ENCODE peak calls at places on chromosomes 1 and 21, in five cellular contexts. One of them, this sample, is unnamed.
A peak's percentile ranks its signal among the peaks of the same experiment; 100 is the strongest.

GRCh38 chr1:19250629-19251304 is 557 bp downstream of the EMC1 start:
- DNase-seq in AG09309: no peak
- DNase-seq in K562: peak; percentile 52
- DNase-seq in GM12865: no peak
- DNase-seq in foreskin fibroblast: no peak
- DNase-seq in this sample: no peak

GRCh38 chr1:55725378-55725777 is 510.2 kb upstream of the USP24 start:
- DNase-seq in AG09309: no peak
- DNase-seq in K562: no peak
- DNase-seq in GM12865: no peak
- DNase-seq in foreskin fibroblast: no peak
- DNase-seq in this sample: no peak

GRCh38 chr1:70486676-70487470 is 75.8 kb downstream of the CTH start:
- DNase-seq in AG09309: peak; percentile 62
- DNase-seq in K562: no peak
- DNase-seq in GM12865: no peak
- DNase-seq in foreskin fibroblast: peak; percentile 79
- DNase-seq in this sample: peak; percentile 92

GRCh38 chr1:150406483-150406882 is 42.5 kb downstream of the RPRD2 start:
- DNase-seq in AG09309: no peak
- DNase-seq in K562: no peak
- DNase-seq in GM12865: no peak
- DNase-seq in foreskin fibroblast: no peak
- DNase-seq in this sample: no peak

GRCh38 chr1:156586892-156587477 is 4.6 kb upstream of the NAXE start:
- DNase-seq in AG09309: no peak
- DNase-seq in K562: no peak
- DNase-seq in GM12865: no peak
- DNase-seq in foreskin fibroblast: no peak
- DNase-seq in this sample: no peak

GRCh38 chr1:35269190-35269988 is 880 bp downstream of the ZMYM4 start:
- DNase-seq in AG09309: no peak
- DNase-seq in K562: no peak
- DNase-seq in GM12865: peak; percentile 10
- DNase-seq in foreskin fibroblast: no peak
- DNase-seq in this sample: no peak

GRCh38 chr1:165853528-165854075 is 26.2 kb downstream of the UCK2 start:
- DNase-seq in AG09309: no peak
- DNase-seq in K562: no peak
- DNase-seq in GM12865: no peak
- DNase-seq in foreskin fibroblast: no peak
- DNase-seq in this sample: no peak

GRCh38 chr1:212487286-212487685 is 54.6 kb downstream of the NENF start:
- DNase-seq in AG09309: no peak
- DNase-seq in K562: no peak
- DNase-seq in GM12865: no peak
- DNase-seq in foreskin fibroblast: no peak
- DNase-seq in this sample: no peak

GRCh38 chr1:56324504-56324903 is 254.9 kb downstream of the PLPP3 start:
- DNase-seq in AG09309: no peak
- DNase-seq in K562: no peak
- DNase-seq in GM12865: no peak
- DNase-seq in foreskin fibroblast: no peak
- DNase-seq in this sample: no peak

GRCh38 chr1:19643113-19643512 is 998 bp upstream of the NBL1 start:
- DNase-seq in AG09309: no peak
- DNase-seq in K562: peak; percentile 36
- DNase-seq in GM12865: no peak
- DNase-seq in foreskin fibroblast: no peak
- DNase-seq in this sample: no peak

GRCh38 chr1:227042292-227042691 is 102.2 kb downstream of the COQ8A start:
- DNase-seq in AG09309: no peak
- DNase-seq in K562: no peak
- DNase-seq in GM12865: no peak
- DNase-seq in foreskin fibroblast: no peak
- DNase-seq in this sample: no peak

GRCh38 chr1:88741413-88741812 is 57.3 kb downstream of the PKN2 start:
- DNase-seq in AG09309: no peak
- DNase-seq in K562: no peak
- DNase-seq in GM12865: no peak
- DNase-seq in foreskin fibroblast: peak; percentile 32
- DNase-seq in this sample: no peak

GRCh38 chr1:202710070-202711025 is at the start of gene SYT2:
- DNase-seq in AG09309: no peak
- DNase-seq in K562: peak; percentile 80
- DNase-seq in GM12865: no peak
- DNase-seq in foreskin fibroblast: no peak
- DNase-seq in this sample: no peak

GRCh38 chr1:88341436-88341835 is 342.6 kb upstream of the PKN2 start:
- DNase-seq in AG09309: no peak
- DNase-seq in K562: no peak
- DNase-seq in GM12865: no peak
- DNase-seq in foreskin fibroblast: no peak
- DNase-seq in this sample: no peak

GRCh38 chr1:84037758-84038611 is 39.1 kb upstream of the TTLL7 start:
- DNase-seq in AG09309: no peak
- DNase-seq in K562: no peak
- DNase-seq in GM12865: no peak
- DNase-seq in foreskin fibroblast: no peak
- DNase-seq in this sample: no peak

GRCh38 chr1:34985063-34985770 is at the start of gene TMEM35B:
- DNase-seq in AG09309: no peak
- DNase-seq in K562: peak; percentile 82
- DNase-seq in GM12865: peak; percentile 86
- DNase-seq in foreskin fibroblast: peak; percentile 55
- DNase-seq in this sample: no peak

GRCh38 chr1:212667223-212668139 is 32.2 kb downstream of the BATF3 start:
- DNase-seq in AG09309: peak; percentile 83
- DNase-seq in K562: no peak
- DNase-seq in GM12865: peak; percentile 49
- DNase-seq in foreskin fibroblast: peak; percentile 93
- DNase-seq in this sample: peak; percentile 89

GRCh38 chr1:231091853-231092301 is 51.8 kb upstream of the FAM89A start:
- DNase-seq in AG09309: no peak
- DNase-seq in K562: peak; percentile 71
- DNase-seq in GM12865: peak; percentile 44
- DNase-seq in foreskin fibroblast: peak; percentile 9
- DNase-seq in this sample: no peak

GRCh38 chr1:183673605-183674150 is 20.6 kb upstream of the APOBEC4 start:
- DNase-seq in AG09309: no peak
- DNase-seq in K562: no peak
- DNase-seq in GM12865: no peak
- DNase-seq in foreskin fibroblast: no peak
- DNase-seq in this sample: no peak

GRCh38 chr21:46149205-46149901 is 6.0 kb downstream of the FTCD start:
- DNase-seq in AG09309: no peak
- DNase-seq in K562: no peak
- DNase-seq in GM12865: no peak
- DNase-seq in foreskin fibroblast: no peak
- DNase-seq in this sample: no peak

GRCh38 chr1:222554177-222554576 is 6.3 kb upstream of the HHIPL2 start:
- DNase-seq in AG09309: no peak
- DNase-seq in K562: no peak
- DNase-seq in GM12865: no peak
- DNase-seq in foreskin fibroblast: no peak
- DNase-seq in this sample: no peak

GRCh38 chr1:12485231-12486172 is 132.5 kb downstream of the DHRS3 start:
- DNase-seq in AG09309: no peak
- DNase-seq in K562: no peak
- DNase-seq in GM12865: no peak
- DNase-seq in foreskin fibroblast: peak; percentile 39
- DNase-seq in this sample: peak; percentile 55

GRCh38 chr1:231272880-231273279 is 31.9 kb downstream of the GNPAT start:
- DNase-seq in AG09309: no peak
- DNase-seq in K562: no peak
- DNase-seq in GM12865: no peak
- DNase-seq in foreskin fibroblast: no peak
- DNase-seq in this sample: no peak

GRCh38 chr1:50422675-50422945 is 633 bp downstream of the DMRTA2 start:
- DNase-seq in AG09309: no peak
- DNase-seq in K562: no peak
- DNase-seq in GM12865: no peak
- DNase-seq in foreskin fibroblast: no peak
- DNase-seq in this sample: no peak

GRCh38 chr1:50421768-50422674 is 1.2 kb downstream of the DMRTA2 start:
- DNase-seq in AG09309: no peak
- DNase-seq in K562: no peak
- DNase-seq in GM12865: no peak
- DNase-seq in foreskin fibroblast: no peak
- DNase-seq in this sample: no peak

GRCh38 chr1:50420283-50420682 is 3.0 kb downstream of the DMRTA2 start:
- DNase-seq in AG09309: no peak
- DNase-seq in K562: no peak
- DNase-seq in GM12865: no peak
- DNase-seq in foreskin fibroblast: no peak
- DNase-seq in this sample: no peak

GRCh38 chr1:50420689-50421365 is 2.4 kb downstream of the DMRTA2 start:
- DNase-seq in AG09309: no peak
- DNase-seq in K562: no peak
- DNase-seq in GM12865: no peak
- DNase-seq in foreskin fibroblast: no peak
- DNase-seq in this sample: no peak

GRCh38 chr1:50421366-50421748 is 1.9 kb downstream of the DMRTA2 start:
- DNase-seq in AG09309: no peak
- DNase-seq in K562: no peak
- DNase-seq in GM12865: no peak
- DNase-seq in foreskin fibroblast: no peak
- DNase-seq in this sample: no peak
- H3K4me3 ChIP-seq in AG09309: no peak overlapping the region
- H3K4me3 ChIP-seq in K562: no peak overlapping the region
- H3K4me3 ChIP-seq in GM12865: no peak overlapping the region
- H3K4me3 ChIP-seq in foreskin fibroblast: no peak overlapping the region
- H3K4me3 ChIP-seq in this sample: no peak overlapping the region

GRCh38 chr21:37461494-37461893 is 94.9 kb downstream of the DYRK1A start:
- DNase-seq in AG09309: no peak
- DNase-seq in K562: no peak
- DNase-seq in GM12865: peak; percentile 60
- DNase-seq in foreskin fibroblast: no peak
- DNase-seq in this sample: no peak

GRCh38 chr21:37458669-37459276 is 92.2 kb downstream of the DYRK1A start:
- DNase-seq in AG09309: no peak
- DNase-seq in K562: no peak
- DNase-seq in GM12865: no peak
- DNase-seq in foreskin fibroblast: no peak
- DNase-seq in this sample: no peak

GRCh38 chr21:37462087-37462861 is 95.7 kb downstream of the DYRK1A start:
- DNase-seq in AG09309: no peak
- DNase-seq in K562: no peak
- DNase-seq in GM12865: no peak
- DNase-seq in foreskin fibroblast: no peak
- DNase-seq in this sample: no peak

GRCh38 chr21:37459575-37459974 is 93.0 kb downstream of the DYRK1A start:
- DNase-seq in AG09309: no peak
- DNase-seq in K562: no peak
- DNase-seq in GM12865: no peak
- DNase-seq in foreskin fibroblast: peak; percentile 47
- DNase-seq in this sample: no peak

DNA sequence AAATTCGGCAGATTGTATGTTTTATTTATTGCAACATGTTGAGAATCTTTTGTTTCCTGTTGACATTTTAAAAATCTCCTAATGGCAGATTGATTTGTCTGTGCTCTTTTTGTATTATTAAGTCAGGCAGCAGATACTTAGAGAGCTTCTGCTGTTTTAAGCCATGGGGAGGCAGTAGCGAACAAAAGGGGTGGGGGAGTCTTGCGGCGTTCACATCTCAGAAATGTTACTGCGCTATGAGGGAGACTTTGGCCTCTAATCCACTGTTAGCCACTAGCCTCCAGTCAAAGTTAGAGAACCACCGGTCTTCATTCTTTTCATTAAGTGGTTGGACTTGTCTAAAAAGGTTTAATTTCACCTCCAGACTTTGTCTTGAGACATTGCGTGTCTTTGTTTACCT is 93.6 kb downstream of the DYRK1A start:
- DNase-seq in AG09309: no peak
- DNase-seq in K562: peak; percentile 67
- DNase-seq in GM12865: no peak
- DNase-seq in foreskin fibroblast: no peak
- DNase-seq in this sample: no peak
- TF ChIP-seq CTCF in AG09309: no peak
- TF ChIP-seq CTCF in K562: peak; percentile 72
- TF ChIP-seq CTCF in GM12865: no peak
- TF ChIP-seq CTCF in foreskin fibroblast: no peak
- TF ChIP-seq CTCF in this sample: peak; percentile 23

GRCh38 chr1:64865105-64865757 is 101.1 kb downstream of the JAK1 start:
- DNase-seq in AG09309: no peak
- DNase-seq in K562: no peak
- DNase-seq in GM12865: no peak
- DNase-seq in foreskin fibroblast: no peak
- DNase-seq in this sample: no peak

GRCh38 chr1:64871256-64871655 is 95.1 kb downstream of the JAK1 start:
- DNase-seq in AG09309: no peak
- DNase-seq in K562: no peak
- DNase-seq in GM12865: no peak
- DNase-seq in foreskin fibroblast: no peak
- DNase-seq in this sample: no peak

GRCh38 chr1:64867266-64867665 is 99.1 kb downstream of the JAK1 start:
- DNase-seq in AG09309: no peak
- DNase-seq in K562: no peak
- DNase-seq in GM12865: no peak
- DNase-seq in foreskin fibroblast: peak; percentile 10
- DNase-seq in this sample: no peak

GRCh38 chr1:64864018-64864945 is 102.1 kb downstream of the JAK1 start:
- DNase-seq in AG09309: no peak
- DNase-seq in K562: peak; percentile 64
- DNase-seq in GM12865: peak; percentile 96
- DNase-seq in foreskin fibroblast: no peak
- DNase-seq in this sample: no peak

GRCh38 chr1:64866689-64867088 is 99.7 kb downstream of the JAK1 start:
- DNase-seq in AG09309: no peak
- DNase-seq in K562: no peak
- DNase-seq in GM12865: no peak
- DNase-seq in foreskin fibroblast: no peak
- DNase-seq in this sample: no peak
- H3K4me3 ChIP-seq in AG09309: no peak overlapping the region
- H3K4me3 ChIP-seq in K562: no peak overlapping the region
- H3K4me3 ChIP-seq in GM12865: no peak overlapping the region
- H3K4me3 ChIP-seq in foreskin fibroblast: no peak overlapping the region
- H3K4me3 ChIP-seq in this sample: no peak overlapping the region

DNA sequence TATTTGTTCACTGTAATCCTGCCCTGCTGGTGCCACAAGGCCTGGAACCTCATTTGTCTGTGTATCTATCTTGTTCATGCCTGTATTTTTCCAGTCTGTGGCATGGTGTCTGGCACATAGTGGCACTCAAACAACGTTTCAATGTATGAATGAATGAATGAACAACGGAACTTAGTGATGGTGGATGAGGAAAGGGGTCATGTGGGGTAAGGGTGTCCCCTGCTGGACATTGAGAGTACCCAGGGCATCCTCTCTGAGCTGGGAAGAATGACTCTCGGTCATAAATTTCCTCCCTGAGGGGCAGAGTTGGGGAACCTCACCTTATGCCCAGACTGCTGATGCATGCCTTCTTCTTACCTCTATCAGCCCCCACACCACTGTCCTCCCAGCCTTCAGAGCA is 18.9 kb upstream of the ZNF683 start:
- DNase-seq in AG09309: no peak
- DNase-seq in K562: peak; percentile 74
- DNase-seq in GM12865: peak; percentile 46
- DNase-seq in foreskin fibroblast: peak; percentile 45
- DNase-seq in this sample: peak; percentile 26
- TF ChIP-seq CTCF in AG09309: peak; percentile 91
- TF ChIP-seq CTCF in K562: peak; percentile 98
- TF ChIP-seq CTCF in GM12865: peak; percentile 61
- TF ChIP-seq CTCF in foreskin fibroblast: peak; percentile 86
- TF ChIP-seq CTCF in this sample: peak; percentile 90